ENCODE peak calls at places on chromosomes 5 and 9, in four cellular contexts. One of them, this sample, is unnamed.

GRCh38 chr5:174511711-174512253 is 212.6 kb upstream of the MSX2 start:
- DNase-seq in A549: no peak
- DNase-seq in K562: no peak
- DNase-seq in SK-N-SH: no peak
- DNase-seq in this sample: no peak

GRCh38 chr9:116599342-116599884 is 87.7 kb upstream of the TRIM32 start:
- DNase-seq in A549: peak
- DNase-seq in K562: no peak
- DNase-seq in SK-N-SH: peak
- DNase-seq in this sample: no peak

GRCh38 chr5:72251386-72251785 is 68.7 kb downstream of the MRPS27 start:
- DNase-seq in A549: no peak
- DNase-seq in K562: no peak
- DNase-seq in SK-N-SH: no peak
- DNase-seq in this sample: no peak

GRCh38 chr9:3758816-3759576 is 233.2 kb upstream of the RFX3 start:
- DNase-seq in A549: no peak
- DNase-seq in K562: no peak
- DNase-seq in SK-N-SH: no peak
- DNase-seq in this sample: no peak

GRCh38 chr5:116613445-116613844 is 38.8 kb upstream of the SEMA6A start:
- DNase-seq in A549: no peak
- DNase-seq in K562: no peak
- DNase-seq in SK-N-SH: no peak
- DNase-seq in this sample: no peak

GRCh38 chr9:38026021-38026809 is 42.8 kb downstream of the SHB start:
- DNase-seq in A549: peak
- DNase-seq in K562: peak
- DNase-seq in SK-N-SH: peak
- DNase-seq in this sample: no peak

GRCh38 chr9:75488714-75489100 is 400.4 kb downstream of the OSTF1 start:
- DNase-seq in A549: no peak
- DNase-seq in K562: no peak
- DNase-seq in SK-N-SH: no peak
- DNase-seq in this sample: no peak

GRCh38 chr5:100777680-100778281 is 125.3 kb downstream of the ST8SIA4 start:
- DNase-seq in A549: no peak
- DNase-seq in K562: no peak
- DNase-seq in SK-N-SH: no peak
- DNase-seq in this sample: peak

GRCh38 chr9:16348531-16348930 is 521.9 kb downstream of the BNC2 start:
- DNase-seq in A549: no peak
- DNase-seq in K562: no peak
- DNase-seq in SK-N-SH: no peak
- DNase-seq in this sample: no peak

GRCh38 chr9:78144663-78145377 is 91.1 kb upstream of the CEP78 start:
- DNase-seq in A549: no peak
- DNase-seq in K562: no peak
- DNase-seq in SK-N-SH: no peak
- DNase-seq in this sample: no peak

DNA sequence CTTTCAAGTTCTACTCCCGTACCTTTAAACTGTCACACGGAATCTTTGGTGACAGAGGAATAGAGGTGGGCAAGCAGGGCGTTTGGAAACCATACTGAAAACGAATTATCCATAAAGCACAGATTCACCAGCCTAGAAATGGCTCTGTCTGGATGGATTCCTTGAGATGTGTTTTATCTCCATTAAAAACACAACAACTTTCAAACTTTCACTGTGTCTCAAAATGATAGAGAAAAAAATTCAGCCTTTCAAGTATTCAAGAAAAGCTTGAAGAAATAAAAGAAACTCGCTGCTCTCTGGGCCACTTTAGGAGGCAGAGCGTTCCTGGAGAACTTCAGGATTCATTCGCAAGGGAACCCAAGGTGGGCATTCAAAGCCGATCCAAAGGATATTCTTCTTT is 589 bp upstream of the THBS4 start:
- DNase-seq in A549: no peak
- DNase-seq in K562: no peak
- DNase-seq in SK-N-SH: no peak
- DNase-seq in this sample: no peak
- TF ChIP-seq SMC3 in A549: no peak
- TF ChIP-seq SMC3 in K562: no peak
- TF ChIP-seq SMC3 in SK-N-SH: no peak
- TF ChIP-seq SMC3 in this sample: no peak

DNA sequence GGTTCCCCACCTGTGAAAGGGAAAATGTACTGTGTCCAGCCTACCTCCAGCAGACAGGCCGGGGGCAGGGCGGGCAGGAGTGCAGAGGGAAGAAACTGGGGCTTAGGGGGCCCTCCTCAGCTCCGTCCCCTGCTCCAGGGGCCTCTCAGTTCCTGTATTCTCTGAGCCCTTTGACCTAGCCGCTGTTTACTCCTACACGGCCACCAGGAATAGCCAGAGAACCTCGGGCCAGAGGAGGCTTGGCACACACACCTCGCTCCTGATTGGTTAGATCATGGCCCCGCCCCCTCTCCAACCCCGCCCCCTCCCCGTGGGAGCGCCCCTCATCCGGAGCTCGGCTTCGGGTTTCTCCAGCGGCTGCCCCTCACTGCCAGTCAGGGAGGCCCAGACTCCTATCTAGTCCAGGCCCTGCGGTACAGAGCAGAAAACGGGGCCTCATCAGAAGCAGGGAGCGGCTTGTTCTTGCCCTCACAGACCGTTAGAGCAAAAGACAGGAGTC is 2.2 kb downstream of the ST6GALNAC6 start:
- DNase-seq in A549: peak
- DNase-seq in K562: peak
- DNase-seq in SK-N-SH: peak
- DNase-seq in this sample: no peak
- TF ChIP-seq REST in A549: no peak
- TF ChIP-seq REST in K562: no peak
- TF ChIP-seq REST in SK-N-SH: no peak
- TF ChIP-seq REST in this sample: no peak

DNA sequence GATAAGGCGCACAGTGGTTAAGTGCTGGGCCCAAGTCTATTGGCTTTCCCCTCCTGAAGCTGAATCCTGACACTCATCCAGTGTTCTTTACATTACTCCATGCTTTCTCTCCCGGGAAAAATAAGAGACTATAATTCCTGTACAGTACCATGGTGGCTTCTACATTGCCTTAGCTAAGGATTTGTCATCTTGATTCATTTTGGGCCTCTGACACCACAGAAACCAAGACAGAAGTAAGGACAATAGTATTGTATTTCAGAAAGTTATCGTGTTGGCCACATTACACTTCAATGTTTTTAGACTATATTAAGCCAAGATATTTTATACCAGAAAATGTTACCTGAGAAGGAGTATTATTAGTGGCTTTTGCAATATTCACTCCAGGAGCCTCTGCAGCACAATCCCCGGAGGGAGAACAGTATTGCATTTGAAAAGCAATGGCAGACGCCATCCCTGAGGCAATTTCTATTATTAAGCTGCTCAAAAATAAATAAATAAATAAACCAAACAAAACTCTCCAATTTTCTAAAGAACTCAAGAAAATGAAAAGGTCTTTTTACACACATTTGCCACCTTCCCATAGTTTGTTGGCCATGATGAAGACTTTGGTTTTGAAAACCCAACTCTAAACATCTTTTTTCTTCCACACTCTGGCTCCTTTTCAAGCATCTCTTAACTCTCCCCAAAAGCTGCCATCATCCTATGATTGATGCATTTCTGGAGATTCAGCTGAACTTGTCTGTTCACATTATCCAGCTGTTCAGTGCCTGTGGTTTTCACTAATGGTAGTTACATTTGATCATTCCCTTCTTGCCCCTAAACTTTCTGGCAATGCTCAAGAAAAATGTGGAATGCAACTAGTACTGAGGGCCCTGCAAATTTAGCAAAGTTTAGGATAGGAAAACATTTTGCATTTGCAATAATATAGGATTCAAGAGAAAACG is 267.8 kb downstream of the ENC1 start:
- DNase-seq in A549: no peak
- DNase-seq in K562: no peak
- DNase-seq in SK-N-SH: no peak
- DNase-seq in this sample: no peak
- TF ChIP-seq SMC3 in A549: no peak
- TF ChIP-seq SMC3 in K562: no peak
- TF ChIP-seq SMC3 in SK-N-SH: no peak
- TF ChIP-seq SMC3 in this sample: no peak

DNA sequence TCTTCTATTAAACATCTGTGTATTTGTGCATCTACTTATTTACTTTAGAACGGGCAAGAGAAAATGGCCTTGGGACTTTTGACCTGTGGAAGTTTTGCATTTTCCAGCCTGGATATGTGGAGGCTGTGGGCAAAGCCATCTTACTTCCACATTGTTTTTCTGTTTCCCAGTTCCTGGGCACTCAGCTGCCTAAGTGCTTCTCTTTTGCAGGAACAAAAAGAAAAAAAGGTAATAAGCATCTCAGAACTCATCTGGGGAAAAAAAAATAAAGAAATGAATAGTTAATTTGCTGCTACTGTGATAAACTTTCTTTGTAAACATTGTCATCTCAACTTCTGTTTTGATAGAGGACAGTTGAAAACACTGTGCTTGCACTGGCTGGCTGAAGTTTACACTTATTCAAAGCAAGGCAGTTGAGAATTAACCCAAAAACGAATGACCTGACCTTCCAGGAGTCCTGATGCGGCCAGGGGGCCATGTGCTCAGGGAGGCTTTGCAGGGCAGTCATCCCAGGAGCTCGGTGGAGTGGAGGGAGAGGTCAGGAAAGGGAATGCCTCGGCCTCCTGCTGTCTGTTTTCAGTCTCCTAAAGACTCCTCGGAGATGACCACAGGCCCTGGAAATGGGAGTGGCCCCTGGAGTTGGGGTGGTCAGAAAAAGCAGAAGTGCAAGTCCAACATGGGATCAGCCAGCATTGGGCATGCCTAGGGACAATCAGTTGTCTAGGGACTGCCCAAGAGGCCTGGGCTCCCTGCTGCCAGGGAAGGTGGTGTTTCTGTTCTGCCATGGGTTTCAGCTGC is 75.5 kb downstream of the RAI14 start:
- DNase-seq in A549: no peak
- DNase-seq in K562: no peak
- DNase-seq in SK-N-SH: no peak
- DNase-seq in this sample: no peak
- TF ChIP-seq REST in A549: no peak
- TF ChIP-seq REST in K562: no peak
- TF ChIP-seq REST in SK-N-SH: no peak
- TF ChIP-seq REST in this sample: no peak

GRCh38 chr5:176673651-176674583 is 26.6 kb downstream of the TSPAN17 start:
- DNase-seq in A549: no peak
- DNase-seq in K562: no peak
- DNase-seq in SK-N-SH: no peak
- DNase-seq in this sample: no peak

GRCh38 chr5:176676361-176676824 is 29.1 kb downstream of the TSPAN17 start:
- DNase-seq in A549: peak
- DNase-seq in K562: peak
- DNase-seq in SK-N-SH: no peak
- DNase-seq in this sample: peak

GRCh38 chr5:176674799-176675198 is 27.5 kb downstream of the TSPAN17 start:
- DNase-seq in A549: no peak
- DNase-seq in K562: no peak
- DNase-seq in SK-N-SH: no peak
- DNase-seq in this sample: no peak

GRCh38 chr5:176677209-176677931 is 30.1 kb downstream of the TSPAN17 start:
- DNase-seq in A549: no peak
- DNase-seq in K562: no peak
- DNase-seq in SK-N-SH: no peak
- DNase-seq in this sample: no peak

GRCh38 chr5:176675676-176676360 is 28.5 kb downstream of the TSPAN17 start:
- DNase-seq in A549: peak
- DNase-seq in K562: peak
- DNase-seq in SK-N-SH: no peak
- DNase-seq in this sample: no peak
- TF ChIP-seq SMC3 in A549: no peak
- TF ChIP-seq SMC3 in K562: peak
- TF ChIP-seq SMC3 in SK-N-SH: no peak
- TF ChIP-seq SMC3 in this sample: no peak

GRCh38 chr5:177539411-177539810 is 15.0 kb downstream of the FAM193B start:
- DNase-seq in A549: no peak
- DNase-seq in K562: no peak
- DNase-seq in SK-N-SH: no peak
- DNase-seq in this sample: no peak

GRCh38 chr5:177540438-177540837 is 13.9 kb downstream of the FAM193B start:
- DNase-seq in A549: no peak
- DNase-seq in K562: no peak
- DNase-seq in SK-N-SH: no peak
- DNase-seq in this sample: no peak

GRCh38 chr5:177546262-177546741 is 8.1 kb downstream of the FAM193B start:
- DNase-seq in A549: peak
- DNase-seq in K562: no peak
- DNase-seq in SK-N-SH: no peak
- DNase-seq in this sample: no peak

GRCh38 chr5:177545487-177546261 is 8.7 kb downstream of the FAM193B start:
- DNase-seq in A549: no peak
- DNase-seq in K562: no peak
- DNase-seq in SK-N-SH: no peak
- DNase-seq in this sample: no peak

DNA sequence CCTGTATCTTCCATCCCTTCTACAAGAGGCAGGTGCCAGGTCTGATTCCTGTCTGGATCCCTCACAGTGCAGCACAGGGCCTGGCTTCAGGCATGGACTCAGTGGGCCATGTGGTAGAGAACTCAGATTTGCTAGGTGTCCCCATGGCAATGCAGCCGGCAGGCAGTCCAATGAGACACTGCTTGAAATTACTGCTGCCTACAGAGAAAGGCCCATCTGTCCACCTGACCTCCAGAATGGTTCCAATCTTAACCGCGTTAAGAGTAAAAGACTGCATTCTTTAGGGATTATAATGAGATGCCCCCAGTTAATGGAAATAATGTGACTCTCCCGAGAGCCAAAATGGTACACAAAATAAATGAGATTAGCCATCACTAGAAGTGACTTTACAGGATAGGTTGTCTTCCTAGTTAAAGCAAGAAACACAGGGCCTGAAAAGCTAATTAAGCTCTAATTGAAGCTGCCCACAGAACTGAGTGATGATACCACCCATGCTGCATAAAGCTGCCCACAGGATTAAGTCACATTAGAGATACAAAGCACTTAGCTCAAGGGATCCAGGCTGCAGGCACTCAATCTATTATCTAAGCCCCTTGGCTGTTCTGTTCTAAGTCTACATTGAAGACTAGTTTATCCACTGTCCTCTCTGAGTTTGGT is 11.4 kb downstream of the FAM193B start:
- DNase-seq in A549: no peak
- DNase-seq in K562: no peak
- DNase-seq in SK-N-SH: no peak
- DNase-seq in this sample: no peak
- TF ChIP-seq REST in A549: no peak
- TF ChIP-seq REST in K562: no peak
- TF ChIP-seq REST in SK-N-SH: no peak
- TF ChIP-seq REST in this sample: no peak

This sample was measured in GM12878.